ENCODE peak calls at places on chromosome 10, in ten cellular contexts. K is stimulated activated CD4-positive, alpha-beta T cell treated with anti-CD3 and anti-CD28 coated beads, Interleukin-4, amount 100 ng/mL, for 48 hours; B is GDM1; D is activated T-cell treated with anti-CD3 and anti-CD28 coated beads for 4 hours; L is DMS 273 treated with DMSO at 0.1 percent for 48 hours; H is DMS153; Z is A549; N is endothelial cell; V is amniotic stem cell; R is fibroblast of the conjunctiva. M is an unnamed sample.

GRCh38 chr10:2882628-2883027 is 184.7 kb upstream of the PFKP start:
- DNase-seq in D (no peak), H (no peak), V (no peak), K (no peak), R (no peak), L (no peak), Z (no peak), N (no peak), B (no peak), M (peak; percentile 4)

GRCh38 chr10:44008270-44008916 is 359.7 kb upstream of the ZNF32 start:
- DNase-seq in R (no peak), Z (peak; percentile 7), H (no peak), L (no peak), K (no peak), D (no peak), B (no peak), N (no peak), V (no peak), M (peak; percentile 87)

GRCh38 chr10:92591550-92592140 is 1.3 kb upstream of the KIF11 start:
- DNase-seq in H (peak; percentile 81), R (peak; percentile 88), L (peak; percentile 27), Z (peak; percentile 77), D (peak; percentile 76), B (peak; percentile 91), K (peak; percentile 79), V (peak; percentile 87), N (peak; percentile 85), M (no peak)

GRCh38 chr10:5975641-5976473 is 1.5 kb downstream of the IL15RA start:
- DNase-seq in D (peak; percentile 34), Z (no peak), L (no peak), K (peak; percentile 35), N (no peak), B (no peak), V (no peak), H (no peak), R (no peak), M (peak; percentile 42)

GRCh38 chr10:1625731-1626130 is 111.6 kb downstream of the ADARB2 start:
- DNase-seq in N (no peak), V (no peak), Z (no peak), K (no peak), R (no peak), B (no peak), L (no peak), H (no peak), D (no peak), M (no peak)

GRCh38 chr10:10772411-10772810 is 245.3 kb upstream of the CELF2 start:
- DNase-seq in K (no peak), R (no peak), Z (no peak), B (no peak), L (no peak), H (no peak), N (no peak), D (no peak), V (no peak), M (no peak)

GRCh38 chr10:68224810-68225209 is 7.1 kb downstream of the ATOH7 start:
- DNase-seq in V (no peak), N (no peak), H (no peak), Z (no peak), B (no peak), L (no peak), R (no peak), D (no peak), K (no peak), M (no peak)

GRCh38 chr10:20888620-20889337 is 8.3 kb downstream of the NEBL start:
- DNase-seq in N (no peak), D (no peak), H (peak; percentile 24), V (no peak), L (no peak), R (peak; percentile 10), B (no peak), Z (no peak), K (no peak), M (peak; percentile 42)

GRCh38 chr10:103839867-103840746 is 15.3 kb downstream of the SH3PXD2A start:
- DNase-seq in D (no peak), N (peak; percentile 35), V (no peak), H (peak; percentile 89), L (peak; percentile 94), K (no peak), B (no peak), Z (no peak), R (no peak), M (no peak)

M was measured in A172.